ENCODE peak calls at places on chromosomes 5 and 9, in four cellular contexts. One of them, this sample, is unnamed.

GRCh38 chr9:86741311-86742215 is 205.7 kb downstream of the GAS1 start:
- DNase-seq in GM12878: no peak
- DNase-seq in choroid plexus epithelial cell: peak; percentile 83
- DNase-seq in DND-41: no peak
- DNase-seq in this sample: no peak

GRCh38 chr5:125258610-125259009 is 512.2 kb upstream of the ZNF608 start:
- DNase-seq in GM12878: no peak
- DNase-seq in DND-41: no peak
- DNase-seq in choroid plexus epithelial cell: no peak
- DNase-seq in this sample: no peak

GRCh38 chr9:91572811-91573210 is 149.2 kb upstream of the NFIL3 start:
- DNase-seq in GM12878: no peak
- DNase-seq in DND-41: no peak
- DNase-seq in choroid plexus epithelial cell: no peak
- DNase-seq in this sample: no peak

GRCh38 chr9:79170643-79171042 is 401.1 kb upstream of the TLE4 start:
- DNase-seq in GM12878: no peak
- DNase-seq in DND-41: no peak
- DNase-seq in choroid plexus epithelial cell: no peak
- DNase-seq in this sample: no peak

GRCh38 chr5:81751836-81752643 is 1.1 kb upstream of the SSBP2 start:
- DNase-seq in DND-41: no peak
- DNase-seq in choroid plexus epithelial cell: peak; percentile 18
- DNase-seq in GM12878: no peak
- DNase-seq in this sample: no peak

GRCh38 chr5:32029291-32029690 is 144.8 kb downstream of the GOLPH3 start:
- DNase-seq in choroid plexus epithelial cell: no peak
- DNase-seq in GM12878: no peak
- DNase-seq in DND-41: no peak
- DNase-seq in this sample: no peak

GRCh38 chr9:127927457-127928231 is 2.9 kb downstream of the PIP5KL1 start:
- DNase-seq in GM12878: no peak
- DNase-seq in DND-41: no peak
- DNase-seq in choroid plexus epithelial cell: no peak
- DNase-seq in this sample: no peak

GRCh38 chr9:91160181-91160580 is 201.5 kb downstream of the AUH start:
- DNase-seq in choroid plexus epithelial cell: no peak
- DNase-seq in DND-41: no peak
- DNase-seq in GM12878: no peak
- DNase-seq in this sample: no peak

GRCh38 chr5:56278267-56278826 is 45.2 kb upstream of the ANKRD55 start:
- DNase-seq in choroid plexus epithelial cell: peak; percentile 75
- DNase-seq in GM12878: no peak
- DNase-seq in DND-41: no peak
- DNase-seq in this sample: peak; percentile 35

GRCh38 chr5:167571824-167572223 is 719.6 kb upstream of the WWC1 start:
- DNase-seq in choroid plexus epithelial cell: no peak
- DNase-seq in GM12878: no peak
- DNase-seq in DND-41: no peak
- DNase-seq in this sample: no peak

GRCh38 chr5:134119720-134120119 is 5.2 kb downstream of the TCF7 start:
- DNase-seq in GM12878: no peak
- DNase-seq in choroid plexus epithelial cell: no peak
- DNase-seq in DND-41: no peak
- DNase-seq in this sample: no peak

GRCh38 chr9:114370251-114370984 is 17.4 kb downstream of the AKNA start:
- DNase-seq in choroid plexus epithelial cell: no peak
- DNase-seq in DND-41: peak; percentile 31
- DNase-seq in GM12878: no peak
- DNase-seq in this sample: no peak

GRCh38 chr5:154757647-154758406 is 2.6 kb downstream of the LARP1 start:
- DNase-seq in choroid plexus epithelial cell: no peak
- DNase-seq in GM12878: no peak
- DNase-seq in DND-41: no peak
- DNase-seq in this sample: no peak

GRCh38 chr5:111563041-111563822 is 50.9 kb upstream of the STARD4 start:
- DNase-seq in DND-41: no peak
- DNase-seq in GM12878: no peak
- DNase-seq in choroid plexus epithelial cell: peak; percentile 95
- DNase-seq in this sample: peak; percentile 94

GRCh38 chr9:26940779-26941178 is 6.3 kb downstream of the PLAA start:
- DNase-seq in choroid plexus epithelial cell: no peak
- DNase-seq in GM12878: no peak
- DNase-seq in DND-41: no peak
- DNase-seq in this sample: no peak
- H3K4me3 ChIP-seq in choroid plexus epithelial cell: no peak overlapping the region
- H3K4me3 ChIP-seq in GM12878: no peak overlapping the region
- H3K4me3 ChIP-seq in DND-41: no peak overlapping the region
- H3K4me3 ChIP-seq in this sample: no peak overlapping the region

DNA sequence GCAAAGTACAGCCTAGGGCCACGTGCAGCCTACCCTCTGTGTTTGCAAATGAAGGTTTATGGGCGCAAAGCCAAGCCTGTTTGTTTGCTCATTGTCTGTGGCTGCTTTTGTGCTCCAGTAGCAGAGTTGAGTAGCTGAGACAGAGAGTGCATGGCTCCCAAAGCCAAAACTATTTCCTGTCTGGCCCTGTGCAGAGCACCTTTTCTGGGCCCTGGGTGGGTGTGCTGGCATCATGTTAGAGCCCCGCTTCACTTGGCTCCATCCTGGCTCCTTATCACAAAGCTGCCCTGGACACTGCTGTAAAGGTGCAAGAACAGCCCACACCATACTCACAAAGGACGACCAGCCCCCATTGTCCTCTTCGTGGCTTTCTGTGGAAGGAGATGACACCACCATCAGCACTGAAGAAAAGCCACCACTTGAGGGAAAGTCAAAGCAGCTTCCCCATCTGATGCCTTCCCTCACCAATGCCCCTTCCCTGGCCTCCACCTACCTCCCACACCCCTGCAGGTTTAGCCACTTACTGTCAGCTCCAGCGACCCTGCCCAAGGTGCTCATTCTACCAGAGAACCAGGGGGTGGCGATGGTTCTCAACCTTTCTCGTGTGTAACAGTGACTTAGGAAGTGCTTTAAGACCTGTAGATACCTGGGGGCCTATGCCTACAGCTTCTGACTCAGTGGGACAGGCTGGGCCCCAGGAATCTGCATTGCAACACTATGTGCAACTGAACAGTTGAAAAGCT is 23.4 kb downstream of the LCP2 start:
- DNase-seq in choroid plexus epithelial cell: peak; percentile 40
- DNase-seq in DND-41: peak; percentile 49
- DNase-seq in GM12878: no peak
- DNase-seq in this sample: no peak
- TF ChIP-seq CTCF in choroid plexus epithelial cell: peak; percentile 30
- TF ChIP-seq CTCF in DND-41: peak; percentile 70
- TF ChIP-seq CTCF in GM12878: peak; percentile 8
- TF ChIP-seq CTCF in this sample: peak; percentile 16

DNA sequence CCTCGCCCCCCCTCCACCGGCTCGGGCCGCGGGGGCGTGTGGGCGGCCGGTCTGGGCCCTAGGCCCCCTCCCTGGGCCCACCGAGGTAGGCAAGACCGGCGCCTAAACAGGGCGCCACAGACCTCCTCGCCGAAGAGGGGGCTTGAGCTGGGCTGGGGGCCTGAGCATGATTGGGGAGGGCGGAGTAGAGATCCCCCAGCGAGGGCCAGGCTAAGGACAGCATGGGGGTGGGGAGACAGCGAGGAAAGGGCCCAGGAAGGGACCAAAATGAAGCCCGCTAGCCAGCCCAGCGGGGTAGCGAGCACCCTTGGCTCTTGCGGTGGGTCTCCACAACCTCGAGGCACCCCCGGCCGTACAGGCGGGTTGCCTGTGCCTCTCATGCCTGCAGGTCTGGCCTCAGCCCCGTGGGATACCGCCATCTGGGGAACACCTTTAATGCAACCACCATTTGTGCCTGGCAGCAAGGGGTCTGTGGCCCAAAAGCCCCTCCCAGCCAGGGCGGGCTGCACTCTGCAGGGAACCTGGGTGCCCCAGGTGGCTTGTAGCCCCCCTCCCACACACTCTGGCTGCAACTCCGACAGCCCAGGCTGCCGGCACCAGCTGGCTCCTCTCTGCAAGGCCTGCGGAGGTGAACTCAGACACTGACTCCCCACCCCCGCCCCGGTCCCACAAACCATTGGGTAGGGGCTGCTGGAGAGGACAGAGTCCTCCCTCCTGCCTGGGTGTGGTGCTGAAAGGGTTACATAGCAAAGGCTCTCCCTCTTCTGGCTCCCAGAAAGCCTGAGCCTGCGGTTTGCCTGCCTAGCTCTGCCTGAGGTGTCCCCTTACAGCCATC is 109.2 kb downstream of the PSD2 start:
- DNase-seq in DND-41: no peak
- DNase-seq in choroid plexus epithelial cell: no peak
- DNase-seq in GM12878: no peak
- DNase-seq in this sample: no peak
- H3K4me3 ChIP-seq in DND-41: no peak overlapping the region
- H3K4me3 ChIP-seq in choroid plexus epithelial cell: no peak overlapping the region
- H3K4me3 ChIP-seq in GM12878: peak overlapping the region; percentile 46
- H3K4me3 ChIP-seq in this sample: no peak overlapping the region

GRCh38 chr5:131564229-131564652 is 70.8 kb downstream of the RAPGEF6 start:
- DNase-seq in DND-41: no peak
- DNase-seq in choroid plexus epithelial cell: no peak
- DNase-seq in GM12878: no peak
- DNase-seq in this sample: no peak

DNA sequence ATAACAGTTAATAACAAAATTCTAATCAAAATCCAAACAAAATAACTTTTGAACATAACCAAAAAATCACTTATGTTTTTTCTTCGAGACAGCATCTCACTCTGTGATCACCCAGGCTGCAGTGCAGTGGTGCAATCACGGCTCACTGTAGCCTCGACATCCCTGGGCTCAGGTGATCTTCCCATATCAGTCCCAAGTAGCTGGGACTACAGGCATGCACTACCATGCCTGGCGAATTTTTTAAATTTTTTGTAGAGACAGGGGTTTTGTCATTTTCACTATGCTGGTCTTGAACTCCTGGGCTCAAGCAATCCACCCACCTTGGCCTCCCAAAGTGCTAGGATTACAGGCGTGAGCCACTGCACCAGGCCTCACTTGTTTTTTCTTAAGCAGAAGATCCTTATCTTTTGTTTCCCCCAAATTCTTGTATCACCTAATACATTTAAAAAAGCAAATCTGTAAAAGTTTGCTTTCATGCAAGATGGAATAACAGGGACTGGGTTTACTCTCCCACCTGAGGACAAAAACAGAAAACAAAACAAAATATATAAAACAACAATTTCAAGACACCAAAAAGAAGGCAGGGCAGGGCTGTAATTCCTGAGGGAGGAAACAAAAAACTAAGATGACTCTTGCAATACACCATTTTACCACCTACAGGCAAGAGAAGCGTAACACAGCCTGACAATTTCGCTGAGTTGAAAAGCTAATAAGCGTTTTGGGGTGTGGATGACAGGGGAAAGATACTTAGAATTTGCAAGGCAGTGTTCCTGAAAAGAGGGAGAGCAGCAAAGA is 71.4 kb downstream of the RAPGEF6 start:
- DNase-seq in GM12878: no peak
- DNase-seq in choroid plexus epithelial cell: no peak
- DNase-seq in DND-41: no peak
- DNase-seq in this sample: no peak
- TF ChIP-seq CTCF in GM12878: no peak
- TF ChIP-seq CTCF in choroid plexus epithelial cell: peak; percentile 17
- TF ChIP-seq CTCF in DND-41: peak; percentile 16
- TF ChIP-seq CTCF in this sample: no peak

DNA sequence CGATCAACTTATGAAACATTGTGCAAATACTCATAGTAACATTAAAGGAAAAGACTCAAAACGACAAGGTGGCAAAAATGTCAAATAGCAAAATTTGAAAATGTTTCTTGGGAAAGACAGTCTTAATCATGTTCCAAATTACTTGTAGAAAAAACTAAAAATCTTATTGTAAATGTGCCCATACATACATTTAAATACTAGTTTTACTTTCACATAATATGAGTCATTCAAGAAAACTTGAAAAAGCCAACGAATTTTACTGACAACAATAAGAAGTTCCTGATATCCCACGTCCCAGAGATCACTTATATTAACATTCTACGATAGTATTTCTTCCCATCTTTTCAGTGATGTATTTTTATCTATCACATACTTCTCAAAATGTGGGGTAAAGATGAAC is 13.7 kb downstream of the MLLT3 start:
- DNase-seq in DND-41: no peak
- DNase-seq in GM12878: no peak
- DNase-seq in choroid plexus epithelial cell: no peak
- DNase-seq in this sample: no peak
- H3K4me3 ChIP-seq in DND-41: no peak overlapping the region
- H3K4me3 ChIP-seq in GM12878: no peak overlapping the region
- H3K4me3 ChIP-seq in choroid plexus epithelial cell: no peak overlapping the region
- H3K4me3 ChIP-seq in this sample: no peak overlapping the region

DNA sequence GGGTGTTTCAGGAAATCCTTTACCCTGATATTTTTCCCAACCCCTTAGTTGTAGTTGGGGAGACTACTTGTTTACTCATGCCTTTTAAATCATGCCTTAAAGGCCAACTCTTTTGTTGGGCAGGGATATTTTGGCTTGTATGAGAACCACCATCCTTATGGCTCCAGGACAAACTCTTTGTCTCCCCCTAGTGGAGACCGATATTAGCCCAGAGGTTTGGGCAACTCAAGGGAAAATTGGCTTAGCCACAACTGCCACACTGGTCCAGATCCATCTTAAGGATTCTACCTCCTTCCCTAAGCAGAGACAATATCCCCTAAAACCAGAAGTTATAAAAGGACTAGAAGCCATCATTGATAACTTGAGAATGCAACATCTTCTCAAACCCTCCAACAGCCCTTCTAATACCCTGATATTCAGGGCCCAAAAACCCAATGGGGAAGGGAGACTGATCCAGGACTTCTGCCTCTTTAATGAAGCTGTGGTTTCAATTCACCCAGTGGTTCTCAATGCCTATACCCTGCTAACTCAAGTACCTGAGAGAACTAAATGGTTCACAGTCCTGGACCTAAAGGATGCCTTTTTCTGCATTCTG is 100.9 kb upstream of the HCN1 start:
- DNase-seq in GM12878: no peak
- DNase-seq in choroid plexus epithelial cell: no peak
- DNase-seq in DND-41: no peak
- DNase-seq in this sample: no peak
- TF ChIP-seq CTCF in GM12878: peak; percentile 40
- TF ChIP-seq CTCF in choroid plexus epithelial cell: no peak
- TF ChIP-seq CTCF in DND-41: peak; percentile 62
- TF ChIP-seq CTCF in this sample: peak; percentile 20